ENCODE peak calls at places on chromosomes 11 and 22, in seven cellular contexts. F is AG04449, Z is endothelial cell, S is fibroblast of pulmonary artery, P is brain microvascular endothelial cell, N is GM12865, X is PC-3. G is an unnamed sample.

GRCh38 chr11:8107642-8108041 is 26.6 kb downstream of the TUB start:
- DNase-seq in F (no peak), Z (no peak), S (no peak), P (no peak), N (no peak), X (no peak), G (no peak)

GRCh38 chr11:44912270-44912987 is 38.3 kb downstream of the TP53I11 start:
- DNase-seq in F (no peak), Z (no peak), S (no peak), P (no peak), N (no peak), X (no peak), G (peak; percentile 62)

GRCh38 chr22:21074092-21074715 is 28.5 kb downstream of the LRRC74B start:
- DNase-seq in F (peak; percentile 21), Z (no peak), S (peak; percentile 41), P (peak; percentile 39), N (no peak), X (peak; percentile 84), G (no peak)

GRCh38 chr22:47160141-47160541 is 397.7 kb downstream of the TBC1D22A start:
- DNase-seq in F (no peak), Z (no peak), S (no peak), P (no peak), N (no peak), X (no peak), G (no peak)

GRCh38 chr11:119051440-119052162 is 5.4 kb downstream of the HYOU1 start:
- DNase-seq in F (no peak), Z (no peak), S (no peak), P (no peak), N (peak; percentile 83), X (no peak), G (no peak)

GRCh38 chr22:47245286-47245685 is 482.8 kb downstream of the TBC1D22A start:
- DNase-seq in F (no peak), Z (no peak), S (no peak), P (no peak), N (no peak), X (no peak), G (no peak)

GRCh38 chr11:103798456-103798855 is 238.0 kb upstream of the DDI1 start:
- DNase-seq in F (no peak), Z (no peak), S (no peak), P (no peak), N (no peak), X (no peak), G (no peak)

GRCh38 chr11:32508780-32509179 is 73.4 kb upstream of the WT1 start:
- DNase-seq in F (no peak), Z (no peak), S (no peak), P (no peak), N (no peak), X (no peak), G (peak; percentile 10)

GRCh38 chr11:44416776-44417175 is 106.8 kb upstream of the ALX4 start:
- DNase-seq in F (no peak), Z (no peak), S (no peak), P (no peak), N (no peak), X (peak; percentile 12), G (no peak)

GRCh38 chr11:100890779-100891178 is 203.7 kb downstream of the ARHGAP42 start:
- DNase-seq in F (peak; percentile 98), Z (no peak), S (peak; percentile 78), P (peak; percentile 77), N (no peak), X (peak; percentile 28), G (no peak)

GRCh38 chr11:16512842-16513241 is 156.5 kb upstream of the SOX6 start:
- DNase-seq in F (no peak), Z (no peak), S (no peak), P (no peak), N (peak; percentile 4), X (no peak), G (no peak)

GRCh38 chr11:111735262-111736116 is 30.7 kb downstream of the PPP2R1B start:
- DNase-seq in F (peak; percentile 93), Z (no peak), S (peak; percentile 99), P (peak; percentile 98), N (no peak), X (peak; percentile 99), G (peak; percentile 26)

GRCh38 chr22:48822278-48823233 is 1005.1 kb downstream of the BRD1 start:
- DNase-seq in F (no peak), Z (no peak), S (no peak), P (no peak), N (no peak), X (no peak), G (no peak)

GRCh38 chr11:66207816-66208215 is 60.6 kb upstream of the RAB1B start:
- DNase-seq in F (no peak), Z (no peak), S (no peak), P (no peak), N (no peak), X (no peak), G (no peak)

GRCh38 chr11:66216911-66217310 is 51.5 kb upstream of the RAB1B start:
- DNase-seq in F (no peak), Z (no peak), S (no peak), P (no peak), N (no peak), X (no peak), G (no peak)

DNA sequence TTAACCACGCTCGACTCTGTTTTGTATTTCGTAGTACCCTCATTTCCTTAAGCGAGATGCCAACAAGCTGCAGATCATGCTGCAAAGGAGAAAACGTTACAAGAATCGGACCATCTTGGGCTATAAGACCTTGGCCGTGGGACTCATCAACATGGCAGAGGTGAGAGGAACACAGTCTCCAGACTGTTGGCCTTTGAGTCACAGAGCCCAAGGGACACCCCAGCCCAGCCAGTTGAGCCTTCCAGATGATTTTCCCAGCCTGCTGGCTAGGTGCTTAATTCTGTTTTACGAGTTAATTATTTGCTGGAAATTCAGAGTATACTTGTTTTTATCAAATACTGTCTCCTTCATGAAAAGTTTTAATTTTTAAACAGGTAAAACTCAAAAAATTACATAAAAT is 57.3 kb upstream of the RAB1B start:
- DNase-seq in F (no peak), Z (no peak), S (no peak), P (no peak), N (no peak), X (no peak), G (no peak)
- TF ChIP-seq CTCF in F (no peak), Z (no peak), S (no peak), P (no peak), N (no peak), X (no peak), G (no peak)

GRCh38 chr11:124150684-124151083 is 32.5 kb upstream of the OR10D3 start:
- DNase-seq in F (no peak), Z (no peak), S (no peak), P (no peak), N (peak; percentile 10), X (no peak), G (no peak)

DNA sequence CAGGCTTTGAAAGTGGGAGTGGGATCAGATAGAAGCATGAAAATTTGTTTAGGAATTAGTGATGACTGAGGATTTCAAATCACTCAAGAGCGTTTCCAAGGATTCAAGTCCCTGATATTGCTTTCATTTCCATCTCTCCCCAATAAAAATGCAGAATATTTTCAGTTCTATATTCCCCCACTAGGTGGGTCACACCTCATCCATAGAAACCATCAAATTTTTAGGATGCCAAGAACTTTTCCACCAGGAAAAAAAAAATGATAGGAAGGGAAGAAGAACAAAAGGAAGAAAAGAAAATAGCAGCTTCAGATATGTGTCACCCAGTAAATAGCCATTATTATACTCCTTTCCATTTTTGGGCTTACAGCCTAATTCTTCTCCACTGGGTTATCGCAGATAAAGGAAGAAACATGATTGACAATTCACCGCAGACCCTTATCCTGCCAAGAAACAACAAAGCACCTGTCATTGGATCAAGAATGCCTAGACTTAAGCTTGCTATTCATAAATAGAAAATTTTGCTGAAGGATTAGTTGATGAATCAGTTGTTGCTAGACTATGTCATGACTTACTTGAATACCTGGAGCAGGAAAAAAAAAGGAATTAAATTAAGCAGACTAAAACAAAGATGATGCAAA is 30.3 kb upstream of the OR10D3 start:
- DNase-seq in F (no peak), Z (no peak), S (no peak), P (no peak), N (no peak), X (no peak), G (no peak)
- TF ChIP-seq CTCF in F (no peak), Z (peak; percentile 60), S (peak; percentile 9), P (no peak), N (no peak), X (peak; percentile 48), G (peak; percentile 7)

DNA sequence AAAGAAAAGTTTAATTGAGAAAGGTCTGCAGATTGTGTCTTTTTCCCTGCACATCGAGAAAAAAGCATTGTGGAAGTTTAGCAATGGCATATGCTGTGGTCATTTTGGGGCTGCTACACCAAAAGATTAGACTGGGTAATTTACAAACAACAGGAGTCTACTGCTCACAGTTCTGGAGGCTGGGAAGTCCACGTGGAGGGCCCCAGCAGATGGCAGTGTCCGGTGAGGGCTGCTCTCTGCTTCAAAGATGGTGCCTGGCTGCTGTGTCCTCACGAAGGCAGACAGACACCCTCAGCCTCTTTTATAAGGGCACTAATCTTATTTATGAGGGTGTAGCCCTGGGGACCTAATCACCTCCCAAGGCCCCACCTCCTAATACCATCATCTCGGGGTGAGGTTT is 21.1 kb downstream of the PHF21B start:
- DNase-seq in F (no peak), Z (no peak), S (no peak), P (no peak), N (no peak), X (no peak), G (no peak)
- TF ChIP-seq CTCF in F (peak; percentile 6), Z (no peak), S (no peak), P (peak; percentile 18), N (peak; percentile 1), X (peak; percentile 25), G (no peak)

GRCh38 chr11:35305670-35306382 is 113.5 kb downstream of the SLC1A2 start:
- DNase-seq in F (no peak), Z (peak; percentile 57), S (peak; percentile 69), P (peak; percentile 38), N (peak; percentile 71), X (peak; percentile 55), G (peak; percentile 41)
- TF ChIP-seq CTCF in F (peak; percentile 60), Z (peak; percentile 32), S (peak; percentile 65), P (peak; percentile 74), N (peak; percentile 64), X (peak; percentile 67), G (peak; percentile 30)